ENCODE peak calls at places on chromosomes 16 and 17, in four cellular contexts. I is CD4-positive, CD25-positive, alpha-beta regulatory T cell; Z is mucosa of descending colon; D is sciatic nerve. X is an unnamed sample.

GRCh38 chr17:17711708-17712141 is 30.5 kb downstream of the RAI1 start:
- ATAC-seq in Z (no peak), I (no peak), D (peak), X (no peak)

GRCh38 chr16:85206472-85207356 is 94.4 kb upstream of the CIBAR2 start:
- ATAC-seq in I (no peak), Z (peak), D (peak), X (peak)

GRCh38 chr17:62098623-62099231 is 33.6 kb upstream of the MED13 start:
- ATAC-seq in Z (peak), I (peak), D (no peak), X (no peak)

GRCh38 chr16:30449116-30449435 is 3.4 kb upstream of the SEPHS2 start:
- ATAC-seq in Z (no peak), D (no peak), I (no peak), X (no peak)

GRCh38 chr17:57091186-57091618 is 6.2 kb downstream of the AKAP1 start:
- ATAC-seq in Z (peak), I (no peak), D (peak), X (peak)

GRCh38 chr17:35256629-35257028 is 13.8 kb downstream of the SLFN5 start:
- ATAC-seq in I (peak), D (no peak), Z (peak), X (no peak)

GRCh38 chr17:58410714-58411407 is 6.5 kb downstream of the RNF43 start:
- ATAC-seq in D (no peak), I (no peak), Z (no peak), X (no peak)

GRCh38 chr16:11354733-11355574 is 9.7 kb downstream of the RMI2 start:
- ATAC-seq in D (no peak), Z (peak), I (peak), X (no peak)

GRCh38 chr16:51383909-51384308 is 232.8 kb upstream of the SALL1 start:
- ATAC-seq in D (no peak), I (no peak), Z (no peak), X (no peak)

GRCh38 chr17:80856863-80857488 is 134.7 kb upstream of the CHMP6 start:
- ATAC-seq in I (peak), D (no peak), Z (no peak), X (no peak)

GRCh38 chr17:45376171-45376564 is 56.5 kb downstream of the ARHGAP27 start:
- ATAC-seq in D (no peak), I (no peak), Z (no peak), X (no peak)

GRCh38 chr17:63250830-63251229 is 195.3 kb downstream of the CYB561 start:
- ATAC-seq in D (peak), Z (no peak), I (no peak), X (no peak)

GRCh38 chr17:74042744-74043486 is 160.6 kb upstream of the RPL38 start:
- ATAC-seq in I (no peak), D (peak), Z (no peak), X (peak)

GRCh38 chr17:37026534-37026875 is 77.8 kb downstream of the AATF start:
- ATAC-seq in Z (no peak), I (no peak), D (no peak), X (no peak)

GRCh38 chr17:18919963-18920362 is 32.0 kb upstream of the SLC5A10 start:
- ATAC-seq in I (no peak), Z (peak), D (no peak), X (no peak)

GRCh38 chr16:49661465-49662187 is 194.3 kb downstream of the ZNF423 start:
- ATAC-seq in I (no peak), D (no peak), Z (no peak), X (no peak)

GRCh38 chr16:85078176-85078700 is 34.0 kb downstream of the CIBAR2 start:
- ATAC-seq in I (no peak), D (no peak), Z (no peak), X (no peak)

GRCh38 chr17:64231567-64232141 is 31.4 kb downstream of the TEX2 start:
- ATAC-seq in Z (no peak), D (no peak), I (no peak), X (no peak)

GRCh38 chr17:12352127-12352526 is 313.6 kb upstream of the MYOCD start:
- ATAC-seq in D (no peak), Z (no peak), I (no peak), X (no peak)

X was measured in gastroesophageal sphincter.